ENCODE peak calls at places on chromosomes 6 and 20, in six cellular contexts. V is OCI-M1, A is astrocyte of the spinal cord, T is Peyer's patch, U is A172, M is kidney tubule cell. Z is an unnamed sample.

GRCh38 chr20:38460040-38460623 is 12.5 kb upstream of the RALGAPB start:
- DNase-seq in M (peak), T (peak), A (peak), V (peak), U (peak), Z (peak)

GRCh38 chr6:116016846-116017545 is 43.7 kb downstream of the FRK start:
- DNase-seq in U (no peak), V (no peak), M (no peak), T (no peak), A (peak), Z (no peak)

GRCh38 chr6:139418426-139419132 is 44.1 kb upstream of the CITED2 start:
- DNase-seq in A (no peak), T (no peak), V (no peak), U (no peak), M (no peak), Z (no peak)

GRCh38 chr6:110285306-110286060 is 72.7 kb downstream of the METTL24 start:
- DNase-seq in V (no peak), T (no peak), U (no peak), A (no peak), M (peak), Z (no peak)

GRCh38 chr6:21846541-21847451 is 253.2 kb downstream of the SOX4 start:
- DNase-seq in A (no peak), M (peak), V (no peak), U (no peak), T (no peak), Z (no peak)

GRCh38 chr6:31559958-31560696 is 12.0 kb upstream of the LTA start:
- DNase-seq in V (peak), U (peak), A (peak), T (peak), M (peak), Z (peak)

GRCh38 chr6:83461438-83461837 is 30.6 kb upstream of the ME1 start:
- DNase-seq in V (no peak), A (no peak), M (no peak), U (no peak), T (no peak), Z (no peak)

GRCh38 chr20:40320612-40321011 is 368.4 kb downstream of the MAFB start:
- DNase-seq in V (no peak), T (no peak), M (no peak), A (no peak), U (no peak), Z (no peak)

GRCh38 chr6:170091000-170091638 is 199.8 kb downstream of the DLL1 start:
- DNase-seq in A (no peak), V (no peak), M (no peak), U (no peak), T (peak), Z (no peak)

GRCh38 chr6:82686719-82687118 is 323.1 kb downstream of the TPBG start:
- DNase-seq in U (no peak), T (no peak), M (no peak), A (no peak), V (no peak), Z (no peak)

GRCh38 chr20:48454721-48455490 is 372.9 kb downstream of the PREX1 start:
- DNase-seq in A (no peak), M (no peak), U (no peak), T (no peak), V (no peak), Z (no peak)

GRCh38 chr6:41558033-41558807 is 12.0 kb downstream of the FOXP4 start:
- DNase-seq in M (peak), A (no peak), U (no peak), V (no peak), T (no peak), Z (no peak)

GRCh38 chr6:44512868-44513641 is 125.5 kb downstream of the CDC5L start:
- DNase-seq in M (peak), A (peak), V (peak), U (peak), T (no peak), Z (no peak)

GRCh38 chr6:14638932-14639875 is 521.6 kb downstream of the CD83 start:
- DNase-seq in M (peak), U (peak), V (peak), T (no peak), A (peak), Z (peak)

GRCh38 chr6:149750136-149750609 is 632 bp downstream of the PCMT1 start:
- DNase-seq in M (peak), T (peak), V (peak), U (peak), A (peak), Z (no peak)

GRCh38 chr20:44619294-44619693 is 32.2 kb downstream of the ADA start:
- DNase-seq in M (no peak), A (no peak), V (no peak), U (no peak), T (no peak), Z (no peak)

GRCh38 chr6:71410164-71410566 is 121.6 kb downstream of the OGFRL1 start:
- DNase-seq in M (peak), T (no peak), V (no peak), U (peak), A (no peak), Z (no peak)

GRCh38 chr20:21981179-21981578 is 275.7 kb downstream of the PAX1 start:
- DNase-seq in T (no peak), M (no peak), A (peak), U (no peak), V (no peak), Z (no peak)

GRCh38 chr6:22569281-22570184 is at the start of gene HDGFL1:
- DNase-seq in V (no peak), U (no peak), M (no peak), T (no peak), A (no peak), Z (no peak)

GRCh38 chr6:14275493-14275851 is 157.9 kb downstream of the CD83 start:
- DNase-seq in A (no peak), U (no peak), M (no peak), V (no peak), T (no peak), Z (no peak)

GRCh38 chr20:17650301-17650761 is 31.7 kb downstream of the RRBP1 start:
- DNase-seq in V (no peak), A (no peak), T (no peak), U (no peak), M (no peak), Z (no peak)

GRCh38 chr6:138005846-138006245 is 101.4 kb downstream of the PERP start:
- DNase-seq in A (no peak), T (no peak), M (no peak), V (no peak), U (no peak), Z (no peak)

GRCh38 chr6:124356811-124357210 is 553.1 kb downstream of the NKAIN2 start:
- DNase-seq in A (no peak), U (no peak), T (no peak), M (no peak), V (no peak), Z (no peak)

Z was measured in GM04504.